ENCODE peak calls at places on chromosomes 7 and 10, in five cellular contexts. One of them, this sample, is unnamed.

GRCh38 chr10:95447733-95448132 is 113.4 kb downstream of the SORBS1 start:
- DNase-seq in colonic mucosa: no peak
- DNase-seq in right lobe of liver: no peak
- DNase-seq in PC-9: no peak
- DNase-seq in sigmoid colon: no peak
- DNase-seq in this sample: no peak

GRCh38 chr7:26726051-26726450 is 138.3 kb downstream of the SKAP2 start:
- DNase-seq in colonic mucosa: no peak
- DNase-seq in right lobe of liver: no peak
- DNase-seq in PC-9: no peak
- DNase-seq in sigmoid colon: no peak
- DNase-seq in this sample: no peak

GRCh38 chr7:110105840-110106239 is 985.1 kb upstream of the LRRN3 start:
- DNase-seq in colonic mucosa: no peak
- DNase-seq in right lobe of liver: no peak
- DNase-seq in PC-9: no peak
- DNase-seq in sigmoid colon: no peak
- DNase-seq in this sample: no peak

GRCh38 chr10:14556285-14556956 is 218.3 kb downstream of the FAM107B start:
- DNase-seq in colonic mucosa: no peak
- DNase-seq in right lobe of liver: no peak
- DNase-seq in PC-9: no peak
- DNase-seq in sigmoid colon: no peak
- DNase-seq in this sample: no peak

GRCh38 chr10:78656397-78656796 is 412.4 kb upstream of the ZMIZ1 start:
- DNase-seq in colonic mucosa: no peak
- DNase-seq in right lobe of liver: no peak
- DNase-seq in PC-9: no peak
- DNase-seq in sigmoid colon: no peak
- DNase-seq in this sample: no peak

GRCh38 chr7:100867796-100868485 is 754 bp downstream of the TRIP6 start:
- DNase-seq in colonic mucosa: no peak
- DNase-seq in right lobe of liver: peak
- DNase-seq in PC-9: no peak
- DNase-seq in sigmoid colon: no peak
- DNase-seq in this sample: no peak

GRCh38 chr7:18345641-18346234 is 149.8 kb upstream of the HDAC9 start:
- DNase-seq in colonic mucosa: peak
- DNase-seq in right lobe of liver: no peak
- DNase-seq in PC-9: peak
- DNase-seq in sigmoid colon: no peak
- DNase-seq in this sample: no peak

GRCh38 chr10:104688251-104688650 is 47.2 kb downstream of the SORCS3 start:
- DNase-seq in colonic mucosa: no peak
- DNase-seq in right lobe of liver: no peak
- DNase-seq in PC-9: no peak
- DNase-seq in sigmoid colon: no peak
- DNase-seq in this sample: no peak

GRCh38 chr7:107938448-107939250 is 47.7 kb downstream of the DLD start:
- DNase-seq in colonic mucosa: no peak
- DNase-seq in right lobe of liver: no peak
- DNase-seq in PC-9: no peak
- DNase-seq in sigmoid colon: peak
- DNase-seq in this sample: no peak

GRCh38 chr7:143383642-143383957 is 2.5 kb downstream of the ZYX start:
- DNase-seq in colonic mucosa: no peak
- DNase-seq in right lobe of liver: no peak
- DNase-seq in PC-9: no peak
- DNase-seq in sigmoid colon: peak
- DNase-seq in this sample: no peak

GRCh38 chr7:127383123-127383835 is 9.2 kb downstream of the ZNF800 start:
- DNase-seq in colonic mucosa: no peak
- DNase-seq in right lobe of liver: no peak
- DNase-seq in PC-9: no peak
- DNase-seq in sigmoid colon: no peak
- DNase-seq in this sample: no peak

GRCh38 chr10:64555609-64556008 is 1034.4 kb downstream of the REEP3 start:
- DNase-seq in colonic mucosa: no peak
- DNase-seq in right lobe of liver: no peak
- DNase-seq in PC-9: no peak
- DNase-seq in sigmoid colon: no peak
- DNase-seq in this sample: no peak

GRCh38 chr10:13703997-13704536 is 117.3 kb downstream of the PRPF18 start:
- DNase-seq in colonic mucosa: no peak
- DNase-seq in right lobe of liver: no peak
- DNase-seq in PC-9: no peak
- DNase-seq in sigmoid colon: no peak
- DNase-seq in this sample: no peak

GRCh38 chr7:44240983-44241510 is 40.3 kb downstream of the YKT6 start:
- DNase-seq in colonic mucosa: peak
- DNase-seq in right lobe of liver: peak
- DNase-seq in PC-9: peak
- DNase-seq in sigmoid colon: peak
- DNase-seq in this sample: peak

GRCh38 chr10:117107280-117107679 is 30.8 kb downstream of the VAX1 start:
- DNase-seq in colonic mucosa: no peak
- DNase-seq in right lobe of liver: no peak
- DNase-seq in PC-9: no peak
- DNase-seq in sigmoid colon: no peak
- DNase-seq in this sample: no peak

GRCh38 chr10:16987129-16987670 is 142.4 kb downstream of the CUBN start:
- DNase-seq in colonic mucosa: no peak
- DNase-seq in right lobe of liver: no peak
- DNase-seq in PC-9: no peak
- DNase-seq in sigmoid colon: no peak
- DNase-seq in this sample: no peak

GRCh38 chr10:133264455-133264854 is 12.2 kb downstream of the ADAM8 start:
- DNase-seq in colonic mucosa: peak
- DNase-seq in right lobe of liver: no peak
- DNase-seq in PC-9: no peak
- DNase-seq in sigmoid colon: no peak
- DNase-seq in this sample: no peak

GRCh38 chr7:44893710-44894135 is 8.4 kb upstream of the PURB start:
- DNase-seq in colonic mucosa: no peak
- DNase-seq in right lobe of liver: peak
- DNase-seq in PC-9: no peak
- DNase-seq in sigmoid colon: no peak
- DNase-seq in this sample: no peak

GRCh38 chr10:119360181-119360921 is 153.0 kb downstream of the GRK5 start:
- DNase-seq in colonic mucosa: no peak
- DNase-seq in right lobe of liver: no peak
- DNase-seq in PC-9: no peak
- DNase-seq in sigmoid colon: no peak
- DNase-seq in this sample: peak

GRCh38 chr7:112505495-112505894 is 24.7 kb downstream of the LSMEM1 start:
- DNase-seq in colonic mucosa: no peak
- DNase-seq in right lobe of liver: no peak
- DNase-seq in PC-9: no peak
- DNase-seq in sigmoid colon: no peak
- DNase-seq in this sample: no peak

GRCh38 chr10:46522295-46523118 is 34.0 kb downstream of the GPRIN2 start:
- DNase-seq in colonic mucosa: no peak
- DNase-seq in right lobe of liver: peak
- DNase-seq in PC-9: no peak
- DNase-seq in sigmoid colon: peak
- DNase-seq in this sample: no peak

GRCh38 chr7:44638611-44639557 is 32.5 kb downstream of the OGDH start:
- DNase-seq in colonic mucosa: peak
- DNase-seq in right lobe of liver: peak
- DNase-seq in PC-9: peak
- DNase-seq in sigmoid colon: peak
- DNase-seq in this sample: peak

GRCh38 chr7:74496272-74496671 is 42.6 kb downstream of the GTF2IRD1 start:
- DNase-seq in colonic mucosa: no peak
- DNase-seq in right lobe of liver: no peak
- DNase-seq in PC-9: no peak
- DNase-seq in sigmoid colon: no peak
- DNase-seq in this sample: no peak

GRCh38 chr7:74499835-74500388 is 46.2 kb downstream of the GTF2IRD1 start:
- DNase-seq in colonic mucosa: no peak
- DNase-seq in right lobe of liver: no peak
- DNase-seq in PC-9: no peak
- DNase-seq in sigmoid colon: no peak
- DNase-seq in this sample: no peak

GRCh38 chr7:74498996-74499834 is 45.5 kb downstream of the GTF2IRD1 start:
- DNase-seq in colonic mucosa: no peak
- DNase-seq in right lobe of liver: no peak
- DNase-seq in PC-9: no peak
- DNase-seq in sigmoid colon: no peak
- DNase-seq in this sample: peak

GRCh38 chr7:74501298-74501697 is 47.6 kb downstream of the GTF2IRD1 start:
- DNase-seq in colonic mucosa: no peak
- DNase-seq in right lobe of liver: peak
- DNase-seq in PC-9: no peak
- DNase-seq in sigmoid colon: peak
- DNase-seq in this sample: peak

DNA sequence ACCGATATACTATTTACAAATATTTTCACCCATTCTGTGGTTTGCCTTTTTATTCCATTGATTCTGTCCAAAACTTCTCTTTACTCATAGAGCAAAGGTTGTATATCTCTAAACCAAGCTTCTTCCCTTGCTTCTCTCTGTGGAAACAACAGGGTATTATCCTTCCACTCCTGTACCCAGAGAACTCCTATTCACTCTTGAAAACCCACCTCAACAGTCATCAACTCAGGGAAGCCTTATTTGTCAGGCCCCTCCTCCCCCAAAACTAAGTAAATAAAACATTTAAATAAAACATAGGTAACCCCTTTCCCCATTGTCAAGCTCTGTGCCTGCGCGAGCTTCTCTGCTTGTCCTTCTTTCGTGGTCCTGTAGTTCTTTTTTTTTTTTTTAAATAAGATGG is 44.6 kb downstream of the GTF2IRD1 start:
- DNase-seq in colonic mucosa: no peak
- DNase-seq in right lobe of liver: no peak
- DNase-seq in PC-9: no peak
- DNase-seq in sigmoid colon: no peak
- DNase-seq in this sample: no peak
- H3K27ac ChIP-seq in colonic mucosa: no peak
- H3K27ac ChIP-seq in right lobe of liver: no peak
- H3K27ac ChIP-seq in PC-9: no peak
- H3K27ac ChIP-seq in sigmoid colon: no peak
- H3K27ac ChIP-seq in this sample: no peak

GRCh38 chr7:36192050-36192824 is 39.2 kb downstream of the EEPD1 start:
- DNase-seq in colonic mucosa: no peak
- DNase-seq in right lobe of liver: no peak
- DNase-seq in PC-9: no peak
- DNase-seq in sigmoid colon: peak
- DNase-seq in this sample: no peak
- TF ChIP-seq CTCF in colonic mucosa: no peak
- TF ChIP-seq CTCF in right lobe of liver: no peak
- TF ChIP-seq CTCF in PC-9: no peak
- TF ChIP-seq CTCF in sigmoid colon: no peak
- TF ChIP-seq CTCF in this sample: no peak

GRCh38 chr10:30997536-30998252 is 34.0 kb downstream of the ZNF438 start:
- DNase-seq in colonic mucosa: no peak
- DNase-seq in right lobe of liver: no peak
- DNase-seq in PC-9: no peak
- DNase-seq in sigmoid colon: no peak
- DNase-seq in this sample: no peak
- H3K27ac ChIP-seq in colonic mucosa: no peak
- H3K27ac ChIP-seq in right lobe of liver: no peak
- H3K27ac ChIP-seq in PC-9: no peak
- H3K27ac ChIP-seq in sigmoid colon: peak
- H3K27ac ChIP-seq in this sample: no peak

DNA sequence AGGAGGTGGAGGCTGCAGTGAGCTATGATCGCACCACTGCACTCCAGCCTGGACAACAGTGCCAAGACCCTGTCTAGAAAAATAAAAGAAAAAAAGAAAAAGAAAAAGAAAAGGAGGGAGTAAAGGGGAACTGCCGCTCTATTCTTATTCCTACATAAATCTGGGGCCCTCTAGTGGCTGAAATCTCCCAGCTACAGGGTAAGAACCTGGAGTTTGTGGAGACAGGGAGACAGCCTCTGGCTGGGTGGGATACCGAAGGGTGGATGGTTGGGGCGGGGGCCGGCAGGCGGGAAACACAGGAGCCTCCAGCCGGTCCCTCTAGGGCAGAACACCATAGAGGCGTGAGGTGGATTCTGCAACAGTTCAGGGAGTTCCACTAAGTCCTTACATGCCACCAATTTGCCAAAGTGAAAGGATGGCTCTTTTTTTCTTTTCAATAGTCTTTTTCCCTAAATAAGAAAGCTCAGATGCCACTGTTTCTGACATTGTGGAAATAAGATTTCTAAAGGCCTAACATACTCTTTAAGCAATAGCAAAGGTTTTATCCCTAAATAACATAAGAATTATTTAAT is 117.3 kb downstream of the SVIL start:
- DNase-seq in colonic mucosa: peak
- DNase-seq in right lobe of liver: no peak
- DNase-seq in PC-9: peak
- DNase-seq in sigmoid colon: no peak
- DNase-seq in this sample: no peak
- TF ChIP-seq CTCF in colonic mucosa: peak
- TF ChIP-seq CTCF in right lobe of liver: peak
- TF ChIP-seq CTCF in PC-9: peak
- TF ChIP-seq CTCF in sigmoid colon: peak
- TF ChIP-seq CTCF in this sample: peak

GRCh38 chr10:89295597-89295996 is 6.2 kb upstream of the IFIT2 start:
- DNase-seq in colonic mucosa: no peak
- DNase-seq in right lobe of liver: no peak
- DNase-seq in PC-9: no peak
- DNase-seq in sigmoid colon: no peak
- DNase-seq in this sample: no peak
- H3K27ac ChIP-seq in colonic mucosa: peak
- H3K27ac ChIP-seq in right lobe of liver: peak
- H3K27ac ChIP-seq in PC-9: peak
- H3K27ac ChIP-seq in sigmoid colon: peak
- H3K27ac ChIP-seq in this sample: peak

DNA sequence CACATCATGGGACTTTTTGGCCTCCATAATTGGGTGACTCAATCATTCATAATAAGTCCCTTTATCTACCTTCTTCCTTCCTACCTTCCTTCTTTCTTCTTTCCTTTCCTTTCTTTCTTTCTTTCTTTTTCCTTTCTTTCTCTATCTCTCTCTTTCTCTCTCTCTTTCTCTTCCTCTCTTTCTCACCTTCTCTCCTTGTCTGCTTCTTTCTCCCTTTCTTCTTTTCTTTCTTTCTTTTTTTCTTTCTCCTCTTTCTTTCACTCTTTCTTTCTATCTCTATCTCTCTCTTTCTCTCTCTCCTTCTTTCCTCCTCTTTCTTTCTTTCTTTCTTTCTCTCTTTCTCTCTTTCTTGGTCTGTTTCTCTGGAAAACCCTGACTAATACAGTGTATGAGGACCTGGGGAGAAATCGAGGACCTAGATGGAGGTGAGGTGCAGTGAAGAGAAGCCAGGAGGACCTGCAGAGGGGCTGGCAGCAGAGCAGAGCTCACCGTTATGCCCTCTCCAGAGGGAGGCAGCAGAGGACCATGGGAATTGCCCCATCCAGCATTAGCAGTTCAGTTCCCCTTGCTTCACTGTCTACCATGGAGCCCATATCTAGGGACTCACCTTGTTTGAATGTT is 52.7 kb upstream of the BTRC start:
- DNase-seq in colonic mucosa: peak
- DNase-seq in right lobe of liver: peak
- DNase-seq in PC-9: peak
- DNase-seq in sigmoid colon: no peak
- DNase-seq in this sample: no peak
- TF ChIP-seq CTCF in colonic mucosa: peak
- TF ChIP-seq CTCF in right lobe of liver: peak
- TF ChIP-seq CTCF in PC-9: peak
- TF ChIP-seq CTCF in sigmoid colon: no peak
- TF ChIP-seq CTCF in this sample: peak

GRCh38 chr10:52312999-52313349 is 1.1 kb upstream of the DKK1 start:
- DNase-seq in colonic mucosa: no peak
- DNase-seq in right lobe of liver: no peak
- DNase-seq in PC-9: no peak
- DNase-seq in sigmoid colon: no peak
- DNase-seq in this sample: no peak
- H3K27ac ChIP-seq in colonic mucosa: no peak
- H3K27ac ChIP-seq in right lobe of liver: no peak
- H3K27ac ChIP-seq in PC-9: peak
- H3K27ac ChIP-seq in sigmoid colon: no peak
- H3K27ac ChIP-seq in this sample: no peak

This sample was measured in heart left ventricle.